ENCODE peak calls at places on chromosomes 5 and 9, in four cellular contexts. One of them, this sample, is unnamed.

GRCh38 chr5:86977185-86977584 is 290.5 kb upstream of the RASA1 start:
- DNase-seq in progenitor cell of endocrine pancreas: no peak
- DNase-seq in hepatocyte: no peak
- DNase-seq in DND-41: no peak
- DNase-seq in this sample: no peak

GRCh38 chr9:2469681-2470141 is 151.9 kb upstream of the VLDLR start:
- DNase-seq in progenitor cell of endocrine pancreas: no peak
- DNase-seq in hepatocyte: no peak
- DNase-seq in DND-41: peak; percentile 37
- DNase-seq in this sample: no peak

GRCh38 chr5:78753093-78753531 is 104.5 kb upstream of the LHFPL2 start:
- DNase-seq in progenitor cell of endocrine pancreas: no peak
- DNase-seq in hepatocyte: no peak
- DNase-seq in DND-41: no peak
- DNase-seq in this sample: no peak

GRCh38 chr9:76773051-76773450 is 8.8 kb downstream of the PCA3 start:
- DNase-seq in progenitor cell of endocrine pancreas: no peak
- DNase-seq in hepatocyte: no peak
- DNase-seq in DND-41: no peak
- DNase-seq in this sample: no peak

GRCh38 chr5:93092349-93093105 is 488.5 kb downstream of the NR2F1-AS1 start:
- DNase-seq in progenitor cell of endocrine pancreas: no peak
- DNase-seq in hepatocyte: no peak
- DNase-seq in DND-41: no peak
- DNase-seq in this sample: no peak

GRCh38 chr9:75169623-75170022 is 81.3 kb downstream of the OSTF1 start:
- DNase-seq in progenitor cell of endocrine pancreas: no peak
- DNase-seq in hepatocyte: no peak
- DNase-seq in DND-41: no peak
- DNase-seq in this sample: no peak

GRCh38 chr9:93198839-93199625 is 15.1 kb downstream of the WNK2 start:
- DNase-seq in progenitor cell of endocrine pancreas: no peak
- DNase-seq in hepatocyte: no peak
- DNase-seq in DND-41: no peak
- DNase-seq in this sample: no peak

GRCh38 chr5:43036409-43036808 is 3.7 kb downstream of the ANXA2R start:
- DNase-seq in progenitor cell of endocrine pancreas: no peak
- DNase-seq in hepatocyte: no peak
- DNase-seq in DND-41: no peak
- DNase-seq in this sample: no peak

GRCh38 chr9:3879731-3880493 is 354.1 kb upstream of the RFX3 start:
- DNase-seq in progenitor cell of endocrine pancreas: no peak
- DNase-seq in hepatocyte: no peak
- DNase-seq in DND-41: no peak
- DNase-seq in this sample: no peak

GRCh38 chr5:126972062-126972895 is 58.1 kb downstream of the MARCHF3 start:
- DNase-seq in progenitor cell of endocrine pancreas: no peak
- DNase-seq in hepatocyte: no peak
- DNase-seq in DND-41: no peak
- DNase-seq in this sample: no peak

GRCh38 chr5:176412517-176413254 is 3.7 kb downstream of the CLTB start:
- DNase-seq in progenitor cell of endocrine pancreas: no peak
- DNase-seq in hepatocyte: no peak
- DNase-seq in DND-41: no peak
- DNase-seq in this sample: no peak

GRCh38 chr5:139710370-139711066 is 62.4 kb downstream of the CXXC5 start:
- DNase-seq in progenitor cell of endocrine pancreas: no peak
- DNase-seq in hepatocyte: peak; percentile 91
- DNase-seq in DND-41: peak; percentile 82
- DNase-seq in this sample: peak; percentile 48

GRCh38 chr9:95273369-95274051 is 44.0 kb downstream of the FANCC start:
- DNase-seq in progenitor cell of endocrine pancreas: no peak
- DNase-seq in hepatocyte: no peak
- DNase-seq in DND-41: no peak
- DNase-seq in this sample: no peak

GRCh38 chr5:91132552-91132951 is 250.6 kb downstream of the ARRDC3 start:
- DNase-seq in progenitor cell of endocrine pancreas: no peak
- DNase-seq in hepatocyte: no peak
- DNase-seq in DND-41: no peak
- DNase-seq in this sample: no peak

GRCh38 chr9:4226331-4227250 is 73.3 kb downstream of the GLIS3 start:
- DNase-seq in progenitor cell of endocrine pancreas: no peak
- DNase-seq in hepatocyte: no peak
- DNase-seq in DND-41: no peak
- DNase-seq in this sample: no peak

GRCh38 chr5:40735609-40736008 is 20.2 kb downstream of the TTC33 start:
- DNase-seq in progenitor cell of endocrine pancreas: no peak
- DNase-seq in hepatocyte: no peak
- DNase-seq in DND-41: no peak
- DNase-seq in this sample: no peak

GRCh38 chr9:37324691-37325490 is 97.6 kb upstream of the GRHPR start:
- DNase-seq in progenitor cell of endocrine pancreas: no peak
- DNase-seq in hepatocyte: no peak
- DNase-seq in DND-41: no peak
- DNase-seq in this sample: no peak

GRCh38 chr5:38678079-38678478 is 121.6 kb upstream of the LIFR start:
- DNase-seq in progenitor cell of endocrine pancreas: no peak
- DNase-seq in hepatocyte: no peak
- DNase-seq in DND-41: no peak
- DNase-seq in this sample: no peak

GRCh38 chr5:164115420-164115819 is 610.0 kb downstream of the MAT2B start:
- DNase-seq in progenitor cell of endocrine pancreas: no peak
- DNase-seq in hepatocyte: no peak
- DNase-seq in DND-41: no peak
- DNase-seq in this sample: no peak

GRCh38 chr5:116451905-116452450 is 122.6 kb downstream of the SEMA6A start:
- DNase-seq in progenitor cell of endocrine pancreas: no peak
- DNase-seq in hepatocyte: no peak
- DNase-seq in DND-41: no peak
- DNase-seq in this sample: no peak

GRCh38 chr5:179316961-179317360 is 28.3 kb downstream of the ADAMTS2 start:
- DNase-seq in progenitor cell of endocrine pancreas: no peak
- DNase-seq in hepatocyte: no peak
- DNase-seq in DND-41: no peak
- DNase-seq in this sample: no peak

GRCh38 chr5:164742025-164742424 is 1236.6 kb downstream of the MAT2B start:
- DNase-seq in progenitor cell of endocrine pancreas: no peak
- DNase-seq in hepatocyte: no peak
- DNase-seq in DND-41: no peak
- DNase-seq in this sample: no peak

GRCh38 chr9:128360826-128361225 is 10.3 kb upstream of the URM1 start:
- DNase-seq in progenitor cell of endocrine pancreas: no peak
- DNase-seq in hepatocyte: no peak
- DNase-seq in DND-41: no peak
- DNase-seq in this sample: no peak

GRCh38 chr9:20226345-20226744 is 396.0 kb downstream of the MLLT3 start:
- DNase-seq in progenitor cell of endocrine pancreas: no peak
- DNase-seq in hepatocyte: no peak
- DNase-seq in DND-41: peak; percentile 61
- DNase-seq in this sample: no peak

GRCh38 chr9:12703996-12704395 is 10.8 kb downstream of the TYRP1 start:
- DNase-seq in progenitor cell of endocrine pancreas: no peak
- DNase-seq in hepatocyte: no peak
- DNase-seq in DND-41: no peak
- DNase-seq in this sample: no peak

GRCh38 chr5:153559926-153560325 is 69.5 kb downstream of the GRIA1 start:
- DNase-seq in progenitor cell of endocrine pancreas: no peak
- DNase-seq in hepatocyte: no peak
- DNase-seq in DND-41: no peak
- DNase-seq in this sample: no peak

GRCh38 chr5:14450055-14450524 is 131.5 kb upstream of the OTULINL start:
- DNase-seq in progenitor cell of endocrine pancreas: no peak
- DNase-seq in hepatocyte: peak; percentile 38
- DNase-seq in DND-41: no peak
- DNase-seq in this sample: peak; percentile 34

GRCh38 chr5:163460562-163461176 is at the start of gene HMMR:
- DNase-seq in progenitor cell of endocrine pancreas: peak; percentile 22
- DNase-seq in hepatocyte: peak; percentile 63
- DNase-seq in DND-41: no peak
- DNase-seq in this sample: no peak

GRCh38 chr5:11564716-11565115 is 339.5 kb downstream of the CTNND2 start:
- DNase-seq in progenitor cell of endocrine pancreas: no peak
- DNase-seq in hepatocyte: no peak
- DNase-seq in DND-41: no peak
- DNase-seq in this sample: peak; percentile 89

GRCh38 chr5:169629847-169630548 is 7.1 kb upstream of the DOCK2 start:
- DNase-seq in progenitor cell of endocrine pancreas: no peak
- DNase-seq in hepatocyte: peak; percentile 49
- DNase-seq in DND-41: no peak
- DNase-seq in this sample: no peak

GRCh38 chr5:180353963-180354574 is 933 bp upstream of the GFPT2 start:
- DNase-seq in progenitor cell of endocrine pancreas: no peak
- DNase-seq in hepatocyte: no peak
- DNase-seq in DND-41: no peak
- DNase-seq in this sample: no peak

GRCh38 chr9:32136700-32137339 is 247.6 kb upstream of the ACO1 start:
- DNase-seq in progenitor cell of endocrine pancreas: no peak
- DNase-seq in hepatocyte: peak; percentile 64
- DNase-seq in DND-41: no peak
- DNase-seq in this sample: no peak

GRCh38 chr9:19985081-19985480 is 196.2 kb upstream of the SLC24A2 start:
- DNase-seq in progenitor cell of endocrine pancreas: no peak
- DNase-seq in hepatocyte: no peak
- DNase-seq in DND-41: no peak
- DNase-seq in this sample: no peak

GRCh38 chr5:170524576-170524975 is 20.8 kb downstream of the KCNIP1 start:
- DNase-seq in progenitor cell of endocrine pancreas: no peak
- DNase-seq in hepatocyte: no peak
- DNase-seq in DND-41: no peak
- DNase-seq in this sample: no peak

GRCh38 chr5:79464695-79465332 is 49.1 kb downstream of the HOMER1 start:
- DNase-seq in progenitor cell of endocrine pancreas: no peak
- DNase-seq in hepatocyte: peak; percentile 40
- DNase-seq in DND-41: no peak
- DNase-seq in this sample: no peak

GRCh38 chr5:14075937-14076336 is 67.2 kb upstream of the TRIO start:
- DNase-seq in progenitor cell of endocrine pancreas: no peak
- DNase-seq in hepatocyte: no peak
- DNase-seq in DND-41: no peak
- DNase-seq in this sample: no peak

GRCh38 chr5:76838481-76839261 is 11.1 kb upstream of the S100Z start:
- DNase-seq in progenitor cell of endocrine pancreas: no peak
- DNase-seq in hepatocyte: peak; percentile 60
- DNase-seq in DND-41: no peak
- DNase-seq in this sample: no peak

GRCh38 chr5:76836585-76836984 is 13.2 kb upstream of the S100Z start:
- DNase-seq in progenitor cell of endocrine pancreas: no peak
- DNase-seq in hepatocyte: no peak
- DNase-seq in DND-41: no peak
- DNase-seq in this sample: no peak

GRCh38 chr5:76831108-76831447 is 12.2 kb downstream of the F2RL1 start:
- DNase-seq in progenitor cell of endocrine pancreas: no peak
- DNase-seq in hepatocyte: no peak
- DNase-seq in DND-41: no peak
- DNase-seq in this sample: no peak

GRCh38 chr5:76836181-76836580 is 13.6 kb upstream of the S100Z start:
- DNase-seq in progenitor cell of endocrine pancreas: no peak
- DNase-seq in hepatocyte: no peak
- DNase-seq in DND-41: no peak
- DNase-seq in this sample: no peak
- TF ChIP-seq CTCF in progenitor cell of endocrine pancreas: no peak
- TF ChIP-seq CTCF in hepatocyte: no peak
- TF ChIP-seq CTCF in DND-41: no peak
- TF ChIP-seq CTCF in this sample: no peak

GRCh38 chr9:86080112-86080579 is 19.2 kb downstream of the GOLM1 start:
- DNase-seq in progenitor cell of endocrine pancreas: no peak
- DNase-seq in hepatocyte: no peak
- DNase-seq in DND-41: no peak
- DNase-seq in this sample: no peak
- TF ChIP-seq CTCF in progenitor cell of endocrine pancreas: no peak
- TF ChIP-seq CTCF in hepatocyte: no peak
- TF ChIP-seq CTCF in DND-41: no peak
- TF ChIP-seq CTCF in this sample: no peak

DNA sequence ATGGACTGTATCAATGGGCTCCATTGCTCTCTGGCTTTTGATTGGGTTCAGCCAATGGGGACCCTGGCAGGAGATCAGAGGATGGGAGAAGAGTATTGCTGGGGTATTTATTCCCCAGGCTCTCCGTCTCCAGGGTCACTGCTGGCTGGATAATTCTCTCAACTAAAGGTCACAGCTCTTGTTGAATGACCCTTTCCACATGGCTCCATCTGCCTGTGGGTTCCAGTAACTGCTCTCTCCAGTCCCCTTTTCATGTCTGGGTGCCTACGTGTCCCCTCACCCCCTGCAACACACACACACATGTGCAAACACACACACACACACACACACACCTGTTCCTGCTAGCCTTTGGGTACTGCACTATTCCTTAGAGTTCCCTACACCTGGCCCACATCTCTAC is 53.9 kb upstream of the RIC1 start:
- DNase-seq in progenitor cell of endocrine pancreas: no peak
- DNase-seq in hepatocyte: no peak
- DNase-seq in DND-41: no peak
- DNase-seq in this sample: no peak
- TF ChIP-seq CTCF in progenitor cell of endocrine pancreas: no peak
- TF ChIP-seq CTCF in hepatocyte: no peak
- TF ChIP-seq CTCF in DND-41: no peak
- TF ChIP-seq CTCF in this sample: no peak

GRCh38 chr9:72443855-72444254 is 77.6 kb upstream of the TMC1 start:
- DNase-seq in progenitor cell of endocrine pancreas: no peak
- DNase-seq in hepatocyte: no peak
- DNase-seq in DND-41: no peak
- DNase-seq in this sample: no peak

GRCh38 chr9:72442212-72442607 is 77.2 kb upstream of the ZFAND5 start:
- DNase-seq in progenitor cell of endocrine pancreas: no peak
- DNase-seq in hepatocyte: peak; percentile 71
- DNase-seq in DND-41: no peak
- DNase-seq in this sample: no peak

GRCh38 chr9:72441296-72442211 is 76.5 kb upstream of the ZFAND5 start:
- DNase-seq in progenitor cell of endocrine pancreas: no peak
- DNase-seq in hepatocyte: no peak
- DNase-seq in DND-41: no peak
- DNase-seq in this sample: no peak

GRCh38 chr9:72444436-72444835 is 77.0 kb upstream of the TMC1 start:
- DNase-seq in progenitor cell of endocrine pancreas: no peak
- DNase-seq in hepatocyte: no peak
- DNase-seq in DND-41: no peak
- DNase-seq in this sample: no peak

DNA sequence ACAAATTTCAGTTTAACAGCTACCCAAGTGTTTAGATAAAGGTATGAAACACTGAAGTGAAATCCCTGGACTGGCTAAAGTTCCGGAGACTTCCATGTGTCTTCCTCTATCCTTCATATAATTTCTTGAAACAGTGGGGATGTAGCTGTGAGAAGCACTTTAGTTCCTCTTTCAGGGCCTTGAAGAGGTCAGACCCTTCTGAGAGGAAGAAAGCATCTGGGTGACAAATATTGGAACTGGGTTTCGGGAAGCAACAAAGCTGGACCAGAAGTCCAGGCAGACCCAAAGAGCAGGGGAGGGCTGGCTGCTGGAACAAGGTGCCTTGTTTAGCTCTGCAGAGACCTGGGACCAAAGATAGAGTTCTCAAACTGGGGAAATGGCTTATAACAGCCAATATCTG is 75.4 kb upstream of the ZFAND5 start:
- DNase-seq in progenitor cell of endocrine pancreas: no peak
- DNase-seq in hepatocyte: no peak
- DNase-seq in DND-41: no peak
- DNase-seq in this sample: no peak
- TF ChIP-seq CTCF in progenitor cell of endocrine pancreas: no peak
- TF ChIP-seq CTCF in hepatocyte: no peak
- TF ChIP-seq CTCF in DND-41: no peak
- TF ChIP-seq CTCF in this sample: no peak